ENCODE peak calls at places on chromosomes 3 and 15, in seven cellular contexts. Y is A549, V is COLO829, S is dermis microvascular lymphatic vessel endothelial cell, B is suprapubic skin, Z is SHP77 treated with DMSO at 0.1 percent for 48 hours, L is retina. I is an unnamed sample.

GRCh38 chr15:94231728-94232086 is 346 bp downstream of the MCTP2 start:
- DNase-seq in B (no peak), L (peak), Z (no peak), S (no peak), Y (no peak), V (no peak), I (no peak)

GRCh38 chr15:72306211-72306785 is 13.7 kb downstream of the CELF6 start:
- DNase-seq in Y (no peak), S (no peak), Z (no peak), V (no peak), L (peak), B (peak), I (no peak)

GRCh38 chr3:17412950-17413530 is 329.4 kb downstream of the TBC1D5 start:
- DNase-seq in L (peak), B (no peak), Y (peak), V (peak), Z (peak), S (peak), I (no peak)

GRCh38 chr3:99644017-99644416 is 5.6 kb downstream of the COL8A1 start:
- DNase-seq in Y (no peak), L (no peak), B (no peak), S (no peak), Z (no peak), V (no peak), I (no peak)

GRCh38 chr3:123678108-123678511 is 93.3 kb upstream of the HACD2 start:
- DNase-seq in V (no peak), S (no peak), Z (no peak), L (no peak), B (no peak), Y (no peak), I (no peak)

GRCh38 chr3:187648177-187648576 is 22.0 kb downstream of the SST start:
- DNase-seq in Z (no peak), B (no peak), L (no peak), Y (no peak), S (no peak), V (no peak), I (no peak)

GRCh38 chr3:42830437-42831320 is 21.4 kb downstream of the ACKR2 start:
- DNase-seq in V (peak), Y (peak), Z (peak), L (no peak), S (peak), B (no peak), I (no peak)

GRCh38 chr3:144590854-144591253 is 619.2 kb downstream of the DIPK2A start:
- DNase-seq in Z (no peak), B (no peak), L (no peak), S (peak), Y (peak), V (no peak), I (no peak)

GRCh38 chr15:92801412-92801773 is 98.7 kb upstream of the CHD2 start:
- DNase-seq in V (no peak), B (no peak), Z (no peak), L (no peak), S (no peak), Y (no peak), I (no peak)

GRCh38 chr3:16548721-16549120 is 35.2 kb upstream of the RFTN1 start:
- DNase-seq in Y (no peak), V (no peak), Z (no peak), L (no peak), B (no peak), S (no peak), I (no peak)

GRCh38 chr15:73334086-73334485 is 34.7 kb downstream of the HCN4 start:
- DNase-seq in L (no peak), B (no peak), V (no peak), S (no peak), Y (no peak), Z (no peak), I (no peak)

GRCh38 chr3:150132101-150132749 is 161.5 kb upstream of the PFN2 start:
- DNase-seq in Z (no peak), Y (no peak), S (no peak), B (no peak), L (no peak), V (no peak), I (no peak)

GRCh38 chr3:15439476-15439875 is 12.1 kb downstream of the EAF1 start:
- DNase-seq in S (peak), B (no peak), Z (no peak), Y (no peak), V (no peak), L (no peak), I (no peak)

GRCh38 chr15:34628577-34629152 is 45.2 kb upstream of the GOLGA8B start:
- DNase-seq in B (no peak), Y (no peak), L (no peak), V (no peak), Z (no peak), S (peak), I (no peak)

GRCh38 chr3:4806535-4807108 is 172.6 kb upstream of the BHLHE40 start:
- DNase-seq in B (no peak), L (no peak), V (no peak), Z (no peak), Y (no peak), S (no peak), I (no peak)

GRCh38 chr3:134567605-134568004 is 81.7 kb downstream of the CEP63 start:
- DNase-seq in B (no peak), V (no peak), Y (no peak), Z (no peak), L (no peak), S (no peak), I (no peak)

GRCh38 chr3:13647314-13648059 is 98.6 kb downstream of the FBLN2 start:
- DNase-seq in Y (no peak), B (no peak), L (no peak), Z (no peak), V (no peak), S (no peak), I (no peak)

GRCh38 chr3:15152166-15152565 is 53.2 kb upstream of the RBSN start:
- DNase-seq in S (peak), Z (no peak), V (no peak), Y (no peak), B (no peak), L (no peak), I (no peak)

GRCh38 chr15:98503970-98504369 is 144.4 kb upstream of the IGF1R start:
- DNase-seq in L (peak), Z (no peak), S (no peak), V (no peak), Y (no peak), B (peak), I (no peak)

GRCh38 chr3:16236030-16236639 is 28.6 kb downstream of the DPH3 start:
- DNase-seq in S (no peak), B (no peak), L (no peak), V (no peak), Z (no peak), Y (no peak), I (no peak)

GRCh38 chr3:53888229-53888628 is 3.4 kb downstream of the SELENOK start:
- DNase-seq in S (no peak), V (no peak), L (no peak), B (no peak), Z (no peak), Y (no peak), I (no peak)

GRCh38 chr15:53808058-53808703 is 48.7 kb upstream of the WDR72 start:
- DNase-seq in L (peak), S (peak), Z (no peak), Y (peak), B (no peak), V (peak), I (no peak)

GRCh38 chr15:27670481-27670880 is 428.6 kb downstream of the OCA2 start:
- DNase-seq in Y (no peak), Z (no peak), L (no peak), S (no peak), B (no peak), V (no peak), I (no peak)

GRCh38 chr15:72042865-72043264 is 75.1 kb downstream of the MYO9A start:
- DNase-seq in Y (no peak), V (no peak), L (no peak), S (no peak), B (no peak), Z (no peak), I (no peak)